ENCODE peak calls at places on chromosomes 5 and 9, in seven cellular contexts. One of them, this sample, is unnamed.

GRCh38 chr5:77321793-77322394 is 111.4 kb downstream of the PDE8B start:
- DNase-seq in GM13976: no peak
- DNase-seq in ACHN: no peak
- DNase-seq in astrocyte of the spinal cord: no peak
- DNase-seq in EL: no peak
- DNase-seq in T-helper 2 cell: no peak
- DNase-seq in T follicular helper cell: no peak
- DNase-seq in this sample: no peak

GRCh38 chr5:38373733-38374132 is 115.4 kb downstream of the EGFLAM start:
- DNase-seq in GM13976: no peak
- DNase-seq in ACHN: no peak
- DNase-seq in astrocyte of the spinal cord: peak
- DNase-seq in EL: no peak
- DNase-seq in T-helper 2 cell: no peak
- DNase-seq in T follicular helper cell: no peak
- DNase-seq in this sample: no peak

GRCh38 chr9:101264727-101265126 is 120.1 kb downstream of the BAAT start:
- DNase-seq in GM13976: no peak
- DNase-seq in ACHN: no peak
- DNase-seq in astrocyte of the spinal cord: no peak
- DNase-seq in EL: no peak
- DNase-seq in T-helper 2 cell: no peak
- DNase-seq in T follicular helper cell: no peak
- DNase-seq in this sample: no peak

GRCh38 chr9:95336281-95336680 is 18.8 kb upstream of the FANCC start:
- DNase-seq in GM13976: no peak
- DNase-seq in ACHN: peak
- DNase-seq in astrocyte of the spinal cord: no peak
- DNase-seq in EL: no peak
- DNase-seq in T-helper 2 cell: no peak
- DNase-seq in T follicular helper cell: no peak
- DNase-seq in this sample: no peak

GRCh38 chr5:174900176-174900692 is 175.9 kb downstream of the MSX2 start:
- DNase-seq in GM13976: no peak
- DNase-seq in ACHN: no peak
- DNase-seq in astrocyte of the spinal cord: no peak
- DNase-seq in EL: no peak
- DNase-seq in T-helper 2 cell: no peak
- DNase-seq in T follicular helper cell: no peak
- DNase-seq in this sample: no peak

GRCh38 chr5:114412509-114413171 is 50.8 kb downstream of the KCNN2 start:
- DNase-seq in GM13976: no peak
- DNase-seq in ACHN: no peak
- DNase-seq in astrocyte of the spinal cord: peak
- DNase-seq in EL: peak
- DNase-seq in T-helper 2 cell: no peak
- DNase-seq in T follicular helper cell: no peak
- DNase-seq in this sample: no peak

GRCh38 chr5:11050596-11051304 is 289.7 kb upstream of the DAP start:
- DNase-seq in GM13976: no peak
- DNase-seq in ACHN: no peak
- DNase-seq in astrocyte of the spinal cord: no peak
- DNase-seq in EL: peak
- DNase-seq in T-helper 2 cell: no peak
- DNase-seq in T follicular helper cell: no peak
- DNase-seq in this sample: no peak

GRCh38 chr9:135602789-135603481 is 36.4 kb downstream of the GLT6D1 start:
- DNase-seq in GM13976: peak
- DNase-seq in ACHN: peak
- DNase-seq in astrocyte of the spinal cord: peak
- DNase-seq in EL: peak
- DNase-seq in T-helper 2 cell: peak
- DNase-seq in T follicular helper cell: peak
- DNase-seq in this sample: peak

GRCh38 chr5:100232730-100233129 is 302.4 kb upstream of the FAM174A start:
- DNase-seq in GM13976: no peak
- DNase-seq in ACHN: no peak
- DNase-seq in astrocyte of the spinal cord: no peak
- DNase-seq in EL: no peak
- DNase-seq in T-helper 2 cell: no peak
- DNase-seq in T follicular helper cell: no peak
- DNase-seq in this sample: no peak

GRCh38 chr5:38556599-38557308 is at the start of gene LIFR:
- DNase-seq in GM13976: peak
- DNase-seq in ACHN: peak
- DNase-seq in astrocyte of the spinal cord: peak
- DNase-seq in EL: peak
- DNase-seq in T-helper 2 cell: peak
- DNase-seq in T follicular helper cell: peak
- DNase-seq in this sample: peak

GRCh38 chr9:105608685-105609598 is 51.0 kb downstream of the FKTN start:
- DNase-seq in GM13976: peak
- DNase-seq in ACHN: peak
- DNase-seq in astrocyte of the spinal cord: peak
- DNase-seq in EL: peak
- DNase-seq in T-helper 2 cell: no peak
- DNase-seq in T follicular helper cell: no peak
- DNase-seq in this sample: no peak

GRCh38 chr9:21624675-21625477 is 142.8 kb upstream of the IFNE start:
- DNase-seq in GM13976: no peak
- DNase-seq in ACHN: no peak
- DNase-seq in astrocyte of the spinal cord: no peak
- DNase-seq in EL: no peak
- DNase-seq in T-helper 2 cell: no peak
- DNase-seq in T follicular helper cell: no peak
- DNase-seq in this sample: no peak

GRCh38 chr5:54178991-54179390 is 131.4 kb downstream of the ARL15 start:
- DNase-seq in GM13976: no peak
- DNase-seq in ACHN: no peak
- DNase-seq in astrocyte of the spinal cord: no peak
- DNase-seq in EL: no peak
- DNase-seq in T-helper 2 cell: no peak
- DNase-seq in T follicular helper cell: no peak
- DNase-seq in this sample: no peak

GRCh38 chr9:91219557-91219956 is 142.2 kb downstream of the AUH start:
- DNase-seq in GM13976: no peak
- DNase-seq in ACHN: no peak
- DNase-seq in astrocyte of the spinal cord: no peak
- DNase-seq in EL: no peak
- DNase-seq in T-helper 2 cell: no peak
- DNase-seq in T follicular helper cell: no peak
- DNase-seq in this sample: no peak

GRCh38 chr9:95055337-95055850 is 262.1 kb downstream of the FANCC start:
- DNase-seq in GM13976: no peak
- DNase-seq in ACHN: no peak
- DNase-seq in astrocyte of the spinal cord: no peak
- DNase-seq in EL: no peak
- DNase-seq in T-helper 2 cell: no peak
- DNase-seq in T follicular helper cell: no peak
- DNase-seq in this sample: no peak

GRCh38 chr5:156942064-156942463 is 21.0 kb downstream of the TIMD4 start:
- DNase-seq in GM13976: peak
- DNase-seq in ACHN: no peak
- DNase-seq in astrocyte of the spinal cord: no peak
- DNase-seq in EL: no peak
- DNase-seq in T-helper 2 cell: no peak
- DNase-seq in T follicular helper cell: no peak
- DNase-seq in this sample: no peak

GRCh38 chr5:157345485-157345884 is 79.6 kb downstream of the CYFIP2 start:
- DNase-seq in GM13976: no peak
- DNase-seq in ACHN: no peak
- DNase-seq in astrocyte of the spinal cord: no peak
- DNase-seq in EL: no peak
- DNase-seq in T-helper 2 cell: no peak
- DNase-seq in T follicular helper cell: no peak
- DNase-seq in this sample: no peak

GRCh38 chr5:78486223-78486622 is 125.8 kb downstream of the SCAMP1 start:
- DNase-seq in GM13976: no peak
- DNase-seq in ACHN: no peak
- DNase-seq in astrocyte of the spinal cord: no peak
- DNase-seq in EL: no peak
- DNase-seq in T-helper 2 cell: no peak
- DNase-seq in T follicular helper cell: no peak
- DNase-seq in this sample: no peak

GRCh38 chr9:98854206-98854756 is 46.8 kb downstream of the GALNT12 start:
- DNase-seq in GM13976: no peak
- DNase-seq in ACHN: no peak
- DNase-seq in astrocyte of the spinal cord: peak
- DNase-seq in EL: peak
- DNase-seq in T-helper 2 cell: no peak
- DNase-seq in T follicular helper cell: no peak
- DNase-seq in this sample: no peak

GRCh38 chr5:10301842-10302610 is 5.7 kb downstream of the CMBL start:
- DNase-seq in GM13976: no peak
- DNase-seq in ACHN: no peak
- DNase-seq in astrocyte of the spinal cord: peak
- DNase-seq in EL: no peak
- DNase-seq in T-helper 2 cell: no peak
- DNase-seq in T follicular helper cell: no peak
- DNase-seq in this sample: peak

GRCh38 chr5:27821681-27822080 is 783.3 kb upstream of the CDH9 start:
- DNase-seq in GM13976: no peak
- DNase-seq in ACHN: no peak
- DNase-seq in astrocyte of the spinal cord: peak
- DNase-seq in EL: no peak
- DNase-seq in T-helper 2 cell: no peak
- DNase-seq in T follicular helper cell: no peak
- DNase-seq in this sample: no peak

GRCh38 chr5:132310141-132310834 is 16.1 kb downstream of the SLC22A4 start:
- DNase-seq in GM13976: no peak
- DNase-seq in ACHN: no peak
- DNase-seq in astrocyte of the spinal cord: no peak
- DNase-seq in EL: no peak
- DNase-seq in T-helper 2 cell: no peak
- DNase-seq in T follicular helper cell: no peak
- DNase-seq in this sample: no peak

GRCh38 chr5:178644826-178645545 is 18.1 kb upstream of the CLK4 start:
- DNase-seq in GM13976: no peak
- DNase-seq in ACHN: no peak
- DNase-seq in astrocyte of the spinal cord: peak
- DNase-seq in EL: peak
- DNase-seq in T-helper 2 cell: no peak
- DNase-seq in T follicular helper cell: no peak
- DNase-seq in this sample: no peak

GRCh38 chr5:96838483-96839395 is 31.0 kb upstream of the ERAP1 start:
- DNase-seq in GM13976: no peak
- DNase-seq in ACHN: no peak
- DNase-seq in astrocyte of the spinal cord: no peak
- DNase-seq in EL: no peak
- DNase-seq in T-helper 2 cell: no peak
- DNase-seq in T follicular helper cell: no peak
- DNase-seq in this sample: no peak

GRCh38 chr9:133948138-133948537 is 44.0 kb downstream of the VAV2 start:
- DNase-seq in GM13976: no peak
- DNase-seq in ACHN: no peak
- DNase-seq in astrocyte of the spinal cord: no peak
- DNase-seq in EL: no peak
- DNase-seq in T-helper 2 cell: no peak
- DNase-seq in T follicular helper cell: no peak
- DNase-seq in this sample: no peak

GRCh38 chr9:120868676-120869359 is 8.2 kb downstream of the PHF19 start:
- DNase-seq in GM13976: peak
- DNase-seq in ACHN: peak
- DNase-seq in astrocyte of the spinal cord: peak
- DNase-seq in EL: peak
- DNase-seq in T-helper 2 cell: peak
- DNase-seq in T follicular helper cell: peak
- DNase-seq in this sample: peak

GRCh38 chr5:66848749-66849641 is 252.8 kb downstream of the MAST4 start:
- DNase-seq in GM13976: no peak
- DNase-seq in ACHN: no peak
- DNase-seq in astrocyte of the spinal cord: no peak
- DNase-seq in EL: no peak
- DNase-seq in T-helper 2 cell: no peak
- DNase-seq in T follicular helper cell: no peak
- DNase-seq in this sample: no peak

GRCh38 chr5:27947088-27947487 is 908.7 kb upstream of the CDH9 start:
- DNase-seq in GM13976: no peak
- DNase-seq in ACHN: peak
- DNase-seq in astrocyte of the spinal cord: peak
- DNase-seq in EL: no peak
- DNase-seq in T-helper 2 cell: no peak
- DNase-seq in T follicular helper cell: no peak
- DNase-seq in this sample: no peak

GRCh38 chr9:34777667-34778066 is 67.7 kb upstream of the CCL21 start:
- DNase-seq in GM13976: no peak
- DNase-seq in ACHN: no peak
- DNase-seq in astrocyte of the spinal cord: no peak
- DNase-seq in EL: no peak
- DNase-seq in T-helper 2 cell: no peak
- DNase-seq in T follicular helper cell: no peak
- DNase-seq in this sample: no peak

GRCh38 chr5:111385970-111386831 is 126.1 kb downstream of the STARD4 start:
- DNase-seq in GM13976: no peak
- DNase-seq in ACHN: no peak
- DNase-seq in astrocyte of the spinal cord: no peak
- DNase-seq in EL: no peak
- DNase-seq in T-helper 2 cell: no peak
- DNase-seq in T follicular helper cell: no peak
- DNase-seq in this sample: no peak

GRCh38 chr9:114307323-114308250 is 15.3 kb upstream of the ORM1 start:
- DNase-seq in GM13976: no peak
- DNase-seq in ACHN: no peak
- DNase-seq in astrocyte of the spinal cord: peak
- DNase-seq in EL: no peak
- DNase-seq in T-helper 2 cell: no peak
- DNase-seq in T follicular helper cell: no peak
- DNase-seq in this sample: peak

GRCh38 chr5:602466-603035 is 9.6 kb upstream of the CEP72 start:
- DNase-seq in GM13976: no peak
- DNase-seq in ACHN: no peak
- DNase-seq in astrocyte of the spinal cord: no peak
- DNase-seq in EL: no peak
- DNase-seq in T-helper 2 cell: no peak
- DNase-seq in T follicular helper cell: no peak
- DNase-seq in this sample: no peak